ENCODE peak calls at places on chromosome 15, in six cellular contexts. B is ovary, P is tibial nerve, F is endodermal cell, Q is PC-3, C is pancreas. T is an unnamed sample. For H3K9me3 and H3K4me1, the result is how much of the 10 kb centered on the place peaks cover.

GRCh38 chr15:68325721-68326120 is 48.2 kb downstream of the FEM1B start:
- DNase-seq in B (no peak), P (no peak), F (no peak), Q (no peak), C (no peak), T (no peak)

GRCh38 chr15:68411735-68412134 is 20.2 kb downstream of the ITGA11 start:
- DNase-seq in B (no peak), P (no peak), F (peak), Q (no peak), C (no peak), T (no peak)

GRCh38 chr15:84752700-84753099 is 4.3 kb downstream of the ZNF592 start:
- DNase-seq in B (no peak), P (no peak), F (no peak), Q (peak), C (no peak), T (no peak)

GRCh38 chr15:87131067-87131466 is 1051.4 kb downstream of the AGBL1 start:
- DNase-seq in B (no peak), P (no peak), F (no peak), Q (no peak), C (no peak), T (no peak)

GRCh38 chr15:35019401-35020327 is 31.6 kb upstream of the ZNF770 start:
- DNase-seq in B (no peak), P (no peak), F (peak), Q (peak), C (no peak), T (no peak)

GRCh38 chr15:70096215-70096974 is 1.3 kb downstream of the TLE3 start:
- DNase-seq in B (peak), P (peak), F (no peak), Q (peak), C (peak), T (peak)

GRCh38 chr15:34987182-34987488 is 952 bp downstream of the ZNF770 start:
- DNase-seq in B (no peak), P (no peak), F (no peak), Q (peak), C (no peak), T (no peak)

GRCh38 chr15:32802296-32802936 is 84.6 kb downstream of the GREM1 start:
- DNase-seq in B (no peak), P (no peak), F (no peak), Q (peak), C (no peak), T (no peak)

GRCh38 chr15:99326235-99326634 is 75.0 kb downstream of the LRRC28 start:
- DNase-seq in B (no peak), P (no peak), F (no peak), Q (no peak), C (no peak), T (no peak)

GRCh38 chr15:38398134-38398533 is 55.8 kb upstream of the FAM98B start:
- DNase-seq in B (no peak), P (peak), F (no peak), Q (peak), C (no peak), T (no peak)

GRCh38 chr15:40357723-40358491 is at the start of gene DISP2:
- DNase-seq in B (peak), P (peak), F (peak), Q (peak), C (peak), T (peak)

GRCh38 chr15:38054488-38054887 is 120.0 kb downstream of the TMCO5A start:
- DNase-seq in B (no peak), P (no peak), F (no peak), Q (peak), C (no peak), T (no peak)

GRCh38 chr15:66170716-66171115 is 82.8 kb downstream of the MEGF11 start:
- DNase-seq in B (no peak), P (no peak), F (no peak), Q (no peak), C (no peak), T (no peak)

GRCh38 chr15:31178705-31179104 is 77.2 kb upstream of the TRPM1 start:
- DNase-seq in B (no peak), P (no peak), F (no peak), Q (no peak), C (no peak), T (no peak)

GRCh38 chr15:87619161-87619960 is 637.2 kb downstream of the NTRK3 start:
- DNase-seq in B (no peak), P (no peak), F (peak), Q (peak), C (no peak), T (no peak)

GRCh38 chr15:69165637-69166025 is 5.2 kb downstream of the GLCE start:
- DNase-seq in B (no peak), P (no peak), F (no peak), Q (no peak), C (no peak), T (no peak)

GRCh38 chr15:46413799-46414198 is 779.0 kb downstream of the SQOR start:
- DNase-seq in B (no peak), P (no peak), F (no peak), Q (peak), C (no peak), T (no peak)

GRCh38 chr15:77012868-77013267 is 17.9 kb downstream of the PSTPIP1 start:
- DNase-seq in B (no peak), P (no peak), F (no peak), Q (no peak), C (no peak), T (no peak)

GRCh38 chr15:60720493-60721231 is 241.7 kb upstream of the ICE2 start:
- DNase-seq in B (no peak), P (no peak), F (no peak), Q (no peak), C (no peak), T (peak)

GRCh38 chr15:47289667-47290066 is 427.6 kb upstream of the SEMA6D start:
- DNase-seq in B (no peak), P (no peak), F (no peak), Q (no peak), C (no peak), T (no peak)

GRCh38 chr15:39594764-39595620 is 14.1 kb downstream of the THBS1 start:
- DNase-seq in B (no peak), P (no peak), F (no peak), Q (peak), C (no peak), T (no peak)

GRCh38 chr15:88630141-88630721 is 8.6 kb upstream of the ISG20 start:
- DNase-seq in B (no peak), P (no peak), F (peak), Q (peak), C (no peak), T (no peak)

GRCh38 chr15:69543681-69544080 is 91.1 kb downstream of the RPLP1 start:
- DNase-seq in B (no peak), P (no peak), F (no peak), Q (no peak), C (no peak), T (no peak)

GRCh38 chr15:31300981-31301686 is 25.5 kb upstream of the KLF13 start:
- DNase-seq in B (no peak), P (no peak), F (peak), Q (no peak), C (no peak), T (no peak)

GRCh38 chr15:73051402-73051810 is 857 bp upstream of the NEO1 start:
- DNase-seq in B (peak), P (peak), F (peak), Q (peak), C (peak), T (no peak)

GRCh38 chr15:73051811-73052678 is at the start of gene NEO1:
- DNase-seq in B (peak), P (peak), F (peak), Q (peak), C (peak), T (peak)

GRCh38 chr15:73049564-73050215 is 2.6 kb upstream of the NEO1 start:
- DNase-seq in B (no peak), P (no peak), F (no peak), Q (no peak), C (no peak), T (no peak)

GRCh38 chr15:73048624-73049295 is 3.5 kb upstream of the NEO1 start:
- DNase-seq in B (no peak), P (no peak), F (peak), Q (no peak), C (no peak), T (no peak)

GRCh38 chr15:73050561-73051297 is 1.5 kb upstream of the NEO1 start:
- DNase-seq in B (no peak), P (no peak), F (no peak), Q (no peak), C (no peak), T (no peak)
- H3K4me3 ChIP-seq in B (peak), P (peak), F (peak), Q (peak), C (peak), T (peak)

GRCh38 chr15:25059698-25060471 is 105.1 kb downstream of the SNRPN start:
- DNase-seq in B (no peak), P (no peak), F (peak), Q (no peak), C (no peak), T (no peak)

GRCh38 chr15:25061808-25062550 is 107.2 kb downstream of the SNRPN start:
- DNase-seq in B (no peak), P (no peak), F (peak), Q (no peak), C (no peak), T (no peak)

GRCh38 chr15:25062551-25063430 is 108.0 kb downstream of the SNRPN start:
- DNase-seq in B (no peak), P (no peak), F (peak), Q (no peak), C (no peak), T (no peak)

GRCh38 chr15:25060472-25060803 is 105.7 kb downstream of the SNRPN start:
- DNase-seq in B (no peak), P (no peak), F (no peak), Q (no peak), C (no peak), T (no peak)

DNA sequence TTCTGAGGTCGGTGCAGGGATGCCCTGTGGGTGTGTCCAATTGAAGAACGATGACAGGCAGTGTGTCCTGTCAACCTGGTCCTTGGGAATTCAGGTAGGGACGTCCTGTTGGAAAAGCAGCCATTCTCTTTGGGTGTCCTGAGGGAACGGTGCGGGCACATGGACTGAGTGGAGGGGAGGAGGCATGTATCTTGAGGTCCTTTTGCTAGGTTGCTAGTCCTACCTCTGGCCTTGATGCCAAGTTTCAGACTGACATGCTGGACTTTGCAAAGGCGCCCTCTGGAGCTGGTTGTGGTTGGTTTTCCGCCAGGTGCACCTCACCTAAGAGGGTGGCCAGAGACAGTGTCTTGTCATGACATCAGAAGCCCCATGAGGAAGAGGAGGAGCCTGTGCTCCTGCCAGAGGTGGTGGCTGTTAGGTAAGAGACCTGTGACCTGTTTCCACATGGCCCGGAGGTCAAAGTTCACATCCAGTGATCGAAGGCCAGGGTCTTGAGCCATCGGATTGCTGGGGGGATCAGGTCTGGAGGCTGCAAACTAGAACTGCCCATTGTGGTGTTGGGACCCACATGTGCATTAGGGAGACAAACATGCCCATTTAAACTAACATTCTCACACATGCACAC is 106.3 kb downstream of the SNRPN start:
- DNase-seq in B (no peak), P (no peak), F (peak), Q (no peak), C (no peak), T (no peak)
- H3K9me3 ChIP-seq in B (half or more), P (half or more), F (half or more), Q (half or more), C (under half), T (under half)

GRCh38 chr15:74785716-74786032 is 3.8 kb downstream of the CSK start:
- DNase-seq in B (no peak), P (no peak), F (no peak), Q (no peak), C (no peak), T (peak)
- H3K4me1 ChIP-seq in B (under half), P (half or more), F (under half), Q (under half), C (under half), T (half or more)

GRCh38 chr15:41512078-41512394 is 1.6 kb downstream of the LTK start:
- DNase-seq in B (no peak), P (no peak), F (peak), Q (no peak), C (no peak), T (no peak)
- H3K4me3 ChIP-seq in B (no peak), P (no peak), F (no peak), Q (no peak), C (no peak), T (peak)

GRCh38 chr15:96977886-96978285 is 647.4 kb downstream of the NR2F2 start:
- DNase-seq in B (no peak), P (no peak), F (no peak), Q (no peak), C (no peak), T (no peak)
- H3K9me3 ChIP-seq in B (under half), P (under half), F (under half), Q (under half), C (under half), T (under half)